ENCODE peak calls at places on chromosomes 16 and 17, in seven cellular contexts. A is effector CD4-positive, alpha-beta T cell; W is GM12865; V is hypothalamus; B is heart right ventricle; J is nephron progenitor cell; T is activated naive CD4-positive, alpha-beta T cell treated with anti-CD3 and anti-CD28 coated beads for 36 hours. Q is an unnamed sample.

GRCh38 chr16:79283578-79283977 is 317.0 kb downstream of the MAF start:
- DNase-seq in V (no peak), A (no peak), J (no peak), T (peak), B (no peak), W (peak), Q (no peak)

GRCh38 chr16:4487955-4488481 is 11.8 kb downstream of the HMOX2 start:
- DNase-seq in B (no peak), W (no peak), J (no peak), A (no peak), T (no peak), V (no peak), Q (no peak)

GRCh38 chr16:30372725-30373124 is 1.9 kb upstream of the MYL11 start:
- DNase-seq in A (no peak), B (no peak), J (no peak), T (no peak), V (no peak), W (no peak), Q (no peak)

GRCh38 chr17:41254861-41255260 is 323 bp upstream of the KRTAP9-9 start:
- DNase-seq in J (no peak), V (no peak), T (no peak), A (no peak), W (no peak), B (no peak), Q (no peak)

GRCh38 chr17:66319226-66319625 is 16.8 kb downstream of the PRKCA start:
- DNase-seq in B (no peak), T (no peak), A (no peak), W (no peak), J (no peak), V (no peak), Q (no peak)

GRCh38 chr16:9820481-9821246 is 361.6 kb downstream of the GRIN2A start:
- DNase-seq in W (no peak), A (no peak), T (no peak), V (no peak), J (peak), B (no peak), Q (peak)

GRCh38 chr17:75345514-75346167 is 56.4 kb upstream of the SLC25A19 start:
- DNase-seq in W (peak), J (no peak), V (no peak), T (peak), A (peak), B (no peak), Q (peak)

GRCh38 chr16:50238868-50239301 is 27.5 kb upstream of the ADCY7 start:
- DNase-seq in T (no peak), V (no peak), A (no peak), J (no peak), B (no peak), W (no peak), Q (no peak)

GRCh38 chr17:82536220-82537201 is 17.0 kb downstream of the FOXK2 start:
- DNase-seq in A (no peak), V (no peak), B (peak), W (peak), J (no peak), T (no peak), Q (no peak)

GRCh38 chr17:77425791-77426641 is 285.2 kb downstream of the SEC14L1 start:
- DNase-seq in B (no peak), W (no peak), T (peak), V (no peak), J (no peak), A (peak), Q (peak)

GRCh38 chr16:14374451-14375131 is 255.5 kb downstream of the PARN start:
- DNase-seq in A (no peak), W (peak), V (no peak), T (no peak), B (no peak), J (no peak), Q (no peak)

GRCh38 chr16:27321013-27321960 is 7.5 kb downstream of the IL4R start:
- DNase-seq in V (no peak), T (no peak), A (no peak), J (no peak), W (no peak), B (no peak), Q (no peak)

GRCh38 chr16:1428511-1428910 is 2.4 kb upstream of the PERCC1 start:
- DNase-seq in T (peak), W (peak), A (no peak), V (no peak), J (peak), B (peak), Q (peak)

GRCh38 chr17:49851387-49852291 is 3.8 kb upstream of the TAC4 start:
- DNase-seq in B (peak), J (peak), T (peak), A (peak), V (peak), W (peak), Q (peak)

GRCh38 chr17:74531231-74531761 is at the start of gene CD300LB:
- DNase-seq in J (no peak), B (no peak), V (no peak), W (no peak), T (no peak), A (no peak), Q (no peak)

GRCh38 chr16:27029525-27029924 is 37.2 kb upstream of the C16orf82 start:
- DNase-seq in T (no peak), A (no peak), W (no peak), J (no peak), V (no peak), B (no peak), Q (no peak)

GRCh38 chr16:20393801-20394637 is 10.5 kb downstream of the PDILT start:
- DNase-seq in J (no peak), B (no peak), W (no peak), A (no peak), T (no peak), V (no peak), Q (no peak)

GRCh38 chr17:8408371-8408770 is 10.7 kb upstream of the RNF222 start:
- DNase-seq in W (no peak), J (no peak), T (no peak), A (no peak), V (no peak), B (no peak), Q (peak)

GRCh38 chr16:65884018-65884417 is 482.5 kb upstream of the CDH5 start:
- DNase-seq in W (no peak), V (no peak), J (no peak), A (no peak), B (no peak), T (no peak), Q (no peak)

GRCh38 chr16:51084074-51084928 is 66.8 kb downstream of the SALL1 start:
- DNase-seq in A (no peak), J (no peak), T (no peak), B (no peak), W (peak), V (no peak), Q (peak)

GRCh38 chr16:86951831-86952598 is 365.2 kb downstream of the C16orf95 start:
- DNase-seq in J (no peak), A (no peak), B (no peak), W (no peak), T (no peak), V (no peak), Q (peak)

GRCh38 chr17:80363518-80364090 is 51.4 kb upstream of the ENDOV start:
- DNase-seq in B (no peak), T (no peak), J (no peak), V (no peak), W (no peak), A (no peak), Q (no peak)

GRCh38 chr17:6462692-6463091 is 18.4 kb downstream of the PIMREG start:
- DNase-seq in B (no peak), V (no peak), J (no peak), T (no peak), W (no peak), A (no peak), Q (no peak)

GRCh38 chr17:20200016-20200788 is 191.0 kb downstream of the SPECC1 start:
- DNase-seq in V (no peak), A (no peak), B (no peak), J (no peak), W (no peak), T (no peak), Q (peak)

GRCh38 chr17:48510761-48511604 is 19.8 kb downstream of the HOXB1 start:
- DNase-seq in T (peak), V (no peak), J (no peak), W (peak), B (no peak), A (peak), Q (no peak)

GRCh38 chr16:70715113-70715711 is 29.4 kb upstream of the MTSS2 start:
- DNase-seq in A (no peak), J (peak), T (no peak), B (peak), W (no peak), V (peak), Q (peak)

GRCh38 chr17:81711814-81712467 is at the start of gene SLC25A10:
- DNase-seq in B (peak), J (peak), W (peak), A (peak), T (peak), V (peak), Q (peak)

GRCh38 chr17:81494984-81495383 is 17.6 kb downstream of the ACTG1 start:
- DNase-seq in T (no peak), B (peak), V (no peak), J (no peak), W (peak), A (no peak), Q (no peak)

GRCh38 chr16:81861503-81861902 is 82.4 kb downstream of the PLCG2 start:
- DNase-seq in B (no peak), T (no peak), J (no peak), W (no peak), V (no peak), A (no peak), Q (no peak)

GRCh38 chr17:49582789-49583188 is 7.1 kb downstream of the NXPH3 start:
- DNase-seq in B (no peak), T (no peak), A (no peak), J (no peak), W (no peak), V (no peak), Q (no peak)

GRCh38 chr16:29230671-29231091 is 175.8 kb downstream of the NPIPB11 start:
- DNase-seq in V (no peak), T (no peak), B (no peak), W (no peak), A (no peak), J (peak), Q (peak)

GRCh38 chr17:40361063-40361924 is 3.2 kb downstream of the GJD3 start:
- DNase-seq in T (no peak), V (no peak), B (no peak), W (no peak), J (no peak), A (no peak), Q (no peak)

GRCh38 chr17:45265823-45266222 is 3.9 kb upstream of the SPATA32 start:
- DNase-seq in W (no peak), B (no peak), V (no peak), T (no peak), A (no peak), J (no peak), Q (no peak)